ENCODE peak calls at places on chromosomes 3 and 15, in five cellular contexts. Q, K, C, F and W are unnamed samples.

GRCh38 chr3:73622135-73622534 is 2.6 kb downstream of the PDZRN3 start:
- DNase-seq in Q (no peak), K (no peak), C (peak), F (peak), W (no peak)

GRCh38 chr15:97902140-97902780 is 58.2 kb upstream of the ARRDC4 start:
- DNase-seq in Q (no peak), C (no peak), K (no peak), F (no peak), W (no peak)

GRCh38 chr3:46946416-46946815 is 30.1 kb downstream of the CCDC12 start:
- DNase-seq in K (no peak), Q (no peak), F (no peak), C (no peak), W (no peak)

GRCh38 chr15:68528891-68529290 is 49.9 kb upstream of the CORO2B start:
- DNase-seq in C (no peak), F (no peak), K (no peak), Q (no peak), W (no peak)

GRCh38 chr3:100087203-100087602 is 27.1 kb downstream of the FILIP1L start:
- DNase-seq in F (no peak), K (no peak), C (no peak), Q (peak), W (no peak)

GRCh38 chr3:64291345-64291744 is 66.1 kb upstream of the PRICKLE2 start:
- DNase-seq in F (no peak), Q (no peak), C (no peak), K (no peak), W (peak)

GRCh38 chr15:97783240-97783639 is 177.3 kb upstream of the ARRDC4 start:
- DNase-seq in K (no peak), Q (no peak), F (no peak), C (no peak), W (no peak)

GRCh38 chr15:85689729-85690128 is 105.0 kb downstream of the KLHL25 start:
- DNase-seq in Q (peak), K (no peak), C (no peak), F (no peak), W (peak)

GRCh38 chr15:71456812-71457211 is 341.5 kb downstream of the THSD4 start:
- DNase-seq in Q (no peak), C (no peak), K (no peak), F (no peak), W (no peak)

GRCh38 chr15:78060232-78060631 is 17.3 kb downstream of the TBC1D2B start:
- DNase-seq in Q (no peak), C (no peak), K (no peak), F (no peak), W (no peak)

GRCh38 chr3:27095588-27096222 is 273.5 kb downstream of the NEK10 start:
- DNase-seq in Q (no peak), C (no peak), F (no peak), K (no peak), W (no peak)

GRCh38 chr3:66486646-66487045 is 14.2 kb downstream of the LRIG1 start:
- DNase-seq in F (no peak), Q (no peak), K (no peak), C (no peak), W (no peak)

GRCh38 chr3:11140054-11140712 is 14.1 kb upstream of the HRH1 start:
- DNase-seq in Q (peak), C (no peak), F (no peak), K (no peak), W (peak)

GRCh38 chr3:194077602-194078001 is 58.3 kb upstream of the HES1 start:
- DNase-seq in Q (no peak), K (no peak), C (no peak), F (no peak), W (no peak)

GRCh38 chr3:38397320-38397719 is 50.7 kb downstream of the XYLB start:
- DNase-seq in F (peak), C (no peak), K (no peak), Q (no peak), W (peak)

GRCh38 chr3:136860541-136860940 is 1.5 kb upstream of the NCK1 start:
- DNase-seq in Q (no peak), K (peak), C (no peak), F (no peak), W (no peak)

GRCh38 chr3:9352917-9353823 is 9.7 kb upstream of the THUMPD3 start:
- DNase-seq in Q (peak), K (peak), F (peak), C (peak), W (peak)

GRCh38 chr3:126528800-126529541 is 5.0 kb downstream of the CHST13 start:
- DNase-seq in C (peak), K (no peak), F (peak), Q (no peak), W (peak)

GRCh38 chr3:178482981-178483380 is 53.3 kb upstream of the KCNMB2 start:
- DNase-seq in K (no peak), C (no peak), Q (no peak), F (no peak), W (no peak)

GRCh38 chr3:30747771-30748281 is 141.4 kb downstream of the TGFBR2 start:
- DNase-seq in C (peak), Q (no peak), K (no peak), F (peak), W (no peak)

GRCh38 chr3:107209302-107210060 is 167.8 kb upstream of the CCDC54 start:
- DNase-seq in F (no peak), C (no peak), K (no peak), Q (no peak), W (no peak)

GRCh38 chr3:156382458-156383346 is 172.2 kb downstream of the SSR3 start:
- DNase-seq in K (peak), F (peak), C (no peak), Q (no peak), W (peak)

GRCh38 chr15:71716990-71717389 is 93.4 kb upstream of the NR2E3 start:
- DNase-seq in C (no peak), Q (no peak), K (no peak), F (no peak), W (no peak)

GRCh38 chr3:105647047-105647446 is 221.8 kb downstream of the CBLB start:
- DNase-seq in Q (no peak), F (peak), C (no peak), K (no peak), W (peak)

GRCh38 chr3:22887664-22888291 is 315.3 kb upstream of the UBE2E2 start:
- DNase-seq in F (no peak), C (no peak), Q (no peak), K (no peak), W (peak)

GRCh38 chr3:11328196-11328945 is 56.2 kb downstream of the ATG7 start:
- DNase-seq in F (no peak), Q (no peak), K (no peak), C (no peak), W (no peak)

GRCh38 chr15:66948294-66948693 is 117.1 kb upstream of the SMAD3 start:
- DNase-seq in K (no peak), F (no peak), C (no peak), Q (no peak), W (no peak)

GRCh38 chr3:44415421-44415820 is 62.0 kb downstream of the ZNF445 start:
- DNase-seq in K (no peak), Q (no peak), C (no peak), F (no peak), W (no peak)

GRCh38 chr3:124995460-124995994 is 60.3 kb downstream of the HEG1 start:
- DNase-seq in C (peak), Q (peak), K (peak), F (peak), W (peak)

GRCh38 chr3:149414557-149415231 is 37.2 kb upstream of the TM4SF1 start:
- DNase-seq in Q (no peak), K (no peak), C (no peak), F (peak), W (no peak)

GRCh38 chr3:70531838-70532489 is 219.5 kb upstream of the MDFIC2 start:
- DNase-seq in Q (no peak), K (no peak), F (no peak), C (no peak), W (no peak)

GRCh38 chr3:108791473-108791872 is 31.1 kb upstream of the TRAT1 start:
- DNase-seq in K (no peak), Q (no peak), F (no peak), C (no peak), W (no peak)

GRCh38 chr15:89364341-89364740 is 29.7 kb upstream of the POLG start:
- DNase-seq in Q (no peak), C (no peak), K (no peak), F (no peak), W (peak)

GRCh38 chr3:9435320-9435719 is 37.9 kb downstream of the SETD5 start:
- DNase-seq in F (no peak), C (no peak), K (no peak), Q (no peak), W (no peak)

GRCh38 chr3:175111036-175111435 is 251.9 kb downstream of the NAALADL2 start:
- DNase-seq in Q (no peak), K (no peak), F (no peak), C (no peak), W (no peak)

GRCh38 chr3:157263027-157263426 is 103.1 kb upstream of the CCNL1 start:
- DNase-seq in K (no peak), F (no peak), C (no peak), Q (no peak), W (no peak)

GRCh38 chr3:11539677-11540076 is 104.0 kb downstream of the VGLL4 start:
- DNase-seq in F (no peak), Q (no peak), K (no peak), C (no peak), W (no peak)

GRCh38 chr15:45100884-45101622 is 12.9 kb downstream of the DUOX2 start:
- DNase-seq in Q (no peak), F (no peak), C (no peak), K (no peak), W (no peak)

DNA sequence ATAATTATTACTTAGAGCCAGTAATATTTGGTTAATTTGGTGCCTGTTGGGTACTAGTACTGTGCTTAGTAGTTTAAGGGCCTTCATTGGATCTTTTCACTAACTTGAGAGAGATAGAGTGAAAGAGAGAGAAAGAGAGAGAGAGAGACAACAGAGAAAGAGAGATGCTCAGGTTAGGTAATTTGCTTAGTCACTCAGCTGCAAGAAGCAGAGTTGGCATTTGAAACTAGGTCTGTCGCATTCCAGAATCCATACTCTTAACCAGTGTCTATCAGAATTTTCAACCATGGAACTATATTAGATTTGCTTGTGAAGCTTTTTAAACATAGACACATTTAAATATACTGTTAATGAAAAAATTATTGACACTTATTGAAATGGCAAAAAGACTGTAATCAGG is 31.1 kb upstream of the NUDT16 start:
- DNase-seq in F (no peak), C (no peak), K (no peak), Q (no peak), W (no peak)
- TF ChIP-seq GABPA in F (no peak), C (no peak), K (no peak), Q (no peak), W (no peak)

GRCh38 chr3:195555110-195555509 is 12.0 kb upstream of the PPP1R2 start:
- DNase-seq in F (no peak), C (no peak), K (no peak), Q (no peak), W (no peak)

GRCh38 chr3:195557327-195557726 is 14.2 kb upstream of the PPP1R2 start:
- DNase-seq in C (no peak), F (peak), K (no peak), Q (no peak), W (no peak)

GRCh38 chr3:195559723-195560409 is 16.7 kb upstream of the PPP1R2 start:
- DNase-seq in Q (no peak), C (no peak), F (peak), K (no peak), W (no peak)

GRCh38 chr3:195556390-195556789 is 13.3 kb upstream of the PPP1R2 start:
- DNase-seq in F (no peak), K (peak), Q (no peak), C (no peak), W (no peak)

DNA sequence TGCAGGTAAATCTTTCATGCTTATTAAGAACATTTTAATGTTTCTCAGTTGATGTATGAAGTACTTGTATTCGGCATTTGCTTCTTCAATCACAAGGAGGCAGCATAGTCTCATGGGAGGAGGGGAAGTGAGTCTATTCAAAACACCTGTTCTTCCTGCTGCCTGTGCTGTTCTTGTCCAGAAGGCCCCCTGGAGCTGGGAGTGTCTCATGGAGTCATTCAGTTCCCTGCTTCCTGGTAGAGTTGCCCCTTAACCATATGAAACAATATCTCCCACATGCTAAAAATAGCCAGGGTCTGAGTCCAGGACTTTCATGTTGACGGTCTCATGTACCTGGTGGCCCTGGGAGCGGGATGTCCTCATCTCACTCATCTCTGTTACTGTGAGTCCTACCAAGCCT is 15.5 kb upstream of the PPP1R2 start:
- DNase-seq in F (peak), Q (no peak), C (peak), K (peak), W (peak)
- TF ChIP-seq REST in F (no peak), Q (no peak), C (no peak), K (no peak), W (no peak)

GRCh38 chr3:51330046-51330445 is 55.0 kb upstream of the MANF start:
- DNase-seq in Q (no peak), F (no peak), K (no peak), C (no peak), W (no peak)
- TF ChIP-seq GABPA in Q (no peak), F (no peak), K (no peak), C (no peak), W (no peak)

GRCh38 chr3:169494982-169495381 is 168.5 kb downstream of the MECOM start:
- DNase-seq in F (no peak), Q (no peak), C (no peak), K (no peak), W (no peak)
- TF ChIP-seq REST in F (no peak), Q (no peak), C (no peak), K (no peak), W (no peak)

GRCh38 chr3:197940745-197941384 is 9.1 kb upstream of the RPL35A start:
- DNase-seq in Q (no peak), C (no peak), K (no peak), F (no peak), W (no peak)

GRCh38 chr3:197942956-197943556 is 6.9 kb upstream of the RPL35A start:
- DNase-seq in K (peak), Q (no peak), C (peak), F (no peak), W (peak)
- TF ChIP-seq GABPA in K (no peak), Q (no peak), C (no peak), F (no peak), W (no peak)

GRCh38 chr3:29065211-29065785 is 215.6 kb upstream of the RBMS3 start:
- DNase-seq in F (no peak), K (no peak), C (peak), Q (no peak), W (no peak)
- TF ChIP-seq REST in F (no peak), K (no peak), C (peak), Q (no peak), W (no peak)

DNA sequence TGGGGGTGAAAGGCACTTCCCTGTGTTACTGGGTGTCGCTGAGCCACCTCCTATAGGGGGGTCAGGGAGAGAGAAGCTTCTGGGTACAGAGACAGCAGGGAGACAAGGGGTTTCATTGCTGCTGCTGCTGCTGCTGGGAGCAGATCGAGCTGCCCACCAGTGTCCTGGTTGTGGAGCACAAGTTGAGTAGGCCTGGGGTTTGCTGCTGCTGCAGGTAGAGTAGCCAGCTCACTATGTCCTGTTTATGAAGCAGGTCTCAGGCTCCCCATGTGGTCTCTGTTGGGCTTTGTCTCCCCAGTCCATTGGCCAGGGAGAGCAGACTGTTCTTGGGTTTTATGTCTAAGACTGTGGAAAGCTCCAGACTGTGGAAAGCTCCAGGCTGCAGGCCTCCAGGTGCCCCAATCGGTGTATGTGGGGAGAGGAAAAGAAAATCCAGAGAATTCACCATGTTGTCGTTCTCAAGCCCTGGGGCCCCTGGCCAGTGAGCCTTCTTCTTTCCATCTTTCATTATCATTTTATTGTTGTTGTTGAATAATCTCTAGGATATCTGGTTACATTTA is 157.8 kb downstream of the ADAMTS17 start:
- DNase-seq in C (no peak), K (no peak), F (no peak), Q (no peak), W (no peak)
- TF ChIP-seq GABPA in C (no peak), K (no peak), F (no peak), Q (no peak), W (no peak)

DNA sequence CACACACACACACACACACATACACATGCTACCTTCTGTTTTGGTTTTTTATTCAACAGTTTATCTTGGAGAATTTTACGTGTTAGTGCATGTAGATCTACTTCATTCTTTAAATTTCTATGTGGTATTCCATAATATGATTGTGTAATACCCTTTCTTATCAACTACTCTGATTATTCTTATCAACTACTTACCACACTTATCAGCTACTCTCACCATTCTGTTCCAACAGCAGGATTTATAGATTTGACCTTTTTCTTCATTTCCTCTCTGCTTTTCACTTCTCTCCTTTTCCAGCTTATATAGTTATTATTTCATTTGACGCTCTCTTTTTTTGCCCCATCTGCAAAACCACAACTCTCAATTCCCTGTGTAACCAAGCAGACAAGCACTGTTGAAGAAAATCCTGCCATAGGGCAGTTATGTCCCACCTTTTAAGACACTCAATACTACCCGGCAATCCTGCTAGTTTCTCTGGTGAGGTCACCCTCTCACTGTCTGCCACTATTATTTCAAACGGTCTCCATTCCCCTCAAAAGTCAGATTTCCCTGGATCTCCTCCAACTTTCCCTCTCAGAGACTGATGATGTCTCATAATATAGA is 56.9 kb upstream of the SATB1 start:
- DNase-seq in Q (no peak), K (no peak), F (no peak), C (no peak), W (no peak)
- TF ChIP-seq REST in Q (no peak), K (no peak), F (no peak), C (no peak), W (no peak)

DNA sequence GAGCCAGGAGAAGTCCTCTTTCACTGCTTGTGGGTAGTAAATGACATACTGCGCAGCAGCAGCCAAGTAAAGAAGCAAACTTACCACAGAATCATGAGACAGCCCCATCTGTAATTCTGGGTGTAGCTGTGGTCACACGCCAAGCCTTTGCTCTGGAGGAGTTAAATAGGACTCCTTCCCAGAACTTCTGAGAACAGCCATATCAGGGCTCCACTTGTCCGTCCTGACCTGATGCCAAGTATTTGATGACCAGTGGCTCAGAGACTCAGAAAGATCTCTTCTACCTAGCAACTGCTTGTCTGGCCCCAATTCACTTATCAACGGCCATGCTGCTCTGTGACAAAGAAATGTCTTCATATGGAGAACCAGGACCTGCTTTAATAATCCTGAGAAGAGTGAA is 20.6 kb upstream of the GOLIM4 start:
- DNase-seq in K (peak), F (no peak), C (no peak), Q (no peak), W (no peak)
- TF ChIP-seq GABPA in K (no peak), F (no peak), C (no peak), Q (no peak), W (no peak)

DNA sequence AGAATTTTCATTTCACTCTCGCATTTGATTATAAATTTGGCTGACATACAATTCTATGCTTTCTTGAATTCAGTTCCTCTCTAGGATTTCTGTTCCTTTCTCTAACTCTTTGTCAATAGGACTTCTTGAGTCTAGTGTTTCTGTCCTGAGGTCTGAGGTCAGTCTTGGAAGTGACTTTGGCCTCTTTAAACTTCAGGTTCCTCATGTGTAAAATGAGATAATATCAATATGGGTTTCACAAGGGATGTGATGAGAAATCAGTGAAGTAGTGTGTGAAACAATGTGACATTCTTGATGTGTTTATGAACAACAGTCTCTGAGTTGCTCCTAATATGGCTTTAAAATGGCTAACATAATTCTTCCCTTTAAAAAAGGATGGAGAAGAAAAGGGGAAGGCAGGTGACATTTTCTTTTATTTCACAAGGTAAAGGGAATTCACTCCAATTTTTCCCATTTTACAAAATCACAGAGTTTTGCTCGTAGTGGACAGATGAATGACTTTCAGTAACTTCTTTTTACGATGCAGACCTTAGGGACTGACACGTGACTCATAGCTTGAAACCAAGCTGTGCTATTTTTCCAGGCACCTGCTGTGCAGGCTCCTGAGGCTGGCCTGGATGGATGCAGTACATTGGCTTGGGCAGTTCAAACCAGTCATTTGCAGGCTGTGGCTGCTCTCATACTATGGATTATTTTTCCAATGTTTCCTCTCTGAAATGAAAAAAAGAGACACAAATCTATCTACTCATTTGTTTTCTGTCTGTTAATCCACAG is 92.4 kb downstream of the SV2B start:
- DNase-seq in C (no peak), K (no peak), Q (no peak), F (no peak), W (no peak)
- TF ChIP-seq REST in C (no peak), K (no peak), Q (no peak), F (no peak), W (no peak)